ENCODE peak calls at places on chromosome 14, in six cellular contexts. V, W, Q, M, S and U are unnamed samples. For H3K27me3 and H3K4me1, the result is how much of the 10 kb centered on the place peaks cover.

GRCh38 chr14:101819251-101819990 is 57.9 kb downstream of the PPP2R5C start:
- DNase-seq in S (no peak), Q (no peak), W (no peak), M (peak), V (no peak), U (no peak)

GRCh38 chr14:84458881-84459280 is 1071.1 kb upstream of the FLRT2 start:
- DNase-seq in M (no peak), Q (no peak), V (no peak), S (peak), W (no peak), U (no peak)

GRCh38 chr14:44530482-44530881 is 23.4 kb upstream of the FSCB start:
- DNase-seq in S (no peak), M (no peak), V (no peak), Q (no peak), W (no peak), U (no peak)

GRCh38 chr14:102532204-102532658 is 22.7 kb upstream of the ANKRD9 start:
- DNase-seq in Q (no peak), V (no peak), W (no peak), S (no peak), M (no peak), U (no peak)

GRCh38 chr14:47948981-47949380 is 273.6 kb upstream of the MDGA2 start:
- DNase-seq in S (no peak), Q (no peak), W (no peak), M (no peak), V (no peak), U (no peak)

GRCh38 chr14:91228112-91229004 is 16.1 kb downstream of the GPR68 start:
- DNase-seq in S (no peak), W (peak), M (peak), V (peak), Q (no peak), U (no peak)

GRCh38 chr14:23056257-23056955 is 914 bp downstream of the CDH24 start:
- DNase-seq in W (peak), S (peak), M (peak), V (no peak), Q (peak), U (peak)

GRCh38 chr14:77607741-77608302 is 8.6 kb downstream of the SPTLC2 start:
- DNase-seq in Q (peak), S (no peak), W (no peak), V (no peak), M (no peak), U (no peak)

GRCh38 chr14:88535149-88535548 is 19.7 kb downstream of the PTPN21 start:
- DNase-seq in M (no peak), V (no peak), S (no peak), W (no peak), Q (no peak), U (no peak)

GRCh38 chr14:87873741-87874140 is 119.2 kb downstream of the GALC start:
- DNase-seq in Q (no peak), V (no peak), M (no peak), S (no peak), W (no peak), U (no peak)

GRCh38 chr14:92880351-92880750 is 42.6 kb upstream of the CHGA start:
- DNase-seq in Q (no peak), S (no peak), V (no peak), M (no peak), W (no peak), U (no peak)

GRCh38 chr14:34104750-34105397 is 154.0 kb upstream of the EGLN3 start:
- DNase-seq in Q (no peak), M (no peak), W (no peak), V (no peak), S (no peak), U (no peak)

GRCh38 chr14:45990252-45990651 is 661.3 kb downstream of the RPL10L start:
- DNase-seq in M (no peak), W (peak), Q (no peak), V (no peak), S (no peak), U (no peak)

GRCh38 chr14:105204206-105204930 is 23.3 kb upstream of the NUDT14 start:
- DNase-seq in V (no peak), S (peak), W (no peak), Q (peak), M (no peak), U (no peak)

GRCh38 chr14:103391048-103391447 is 5.8 kb downstream of the MARK3 start:
- DNase-seq in V (no peak), W (no peak), S (peak), Q (no peak), M (no peak), U (no peak)

GRCh38 chr14:102764220-102764671 is 13.0 kb upstream of the TRAF3 start:
- DNase-seq in S (peak), M (no peak), V (peak), Q (no peak), W (no peak), U (no peak)

GRCh38 chr14:56552615-56553014 is 27.0 kb upstream of the TMEM260 start:
- DNase-seq in V (no peak), M (no peak), W (no peak), S (no peak), Q (no peak), U (no peak)

GRCh38 chr14:24182110-24182882 is 6.3 kb downstream of the IPO4 start:
- DNase-seq in M (peak), W (no peak), S (no peak), Q (no peak), V (no peak), U (no peak)

GRCh38 chr14:61188936-61189808 is 92.0 kb downstream of the TMEM30B start:
- DNase-seq in S (peak), Q (peak), W (peak), M (no peak), V (no peak), U (peak)

GRCh38 chr14:103056322-103057027 is 874 bp downstream of the CDC42BPB start:
- DNase-seq in S (peak), Q (peak), V (no peak), M (peak), W (peak), U (no peak)

GRCh38 chr14:43677581-43677980 is 829.5 kb downstream of the FSCB start:
- DNase-seq in S (no peak), M (no peak), Q (no peak), W (no peak), V (no peak), U (no peak)

GRCh38 chr14:102484316-102484715 is 25.3 kb downstream of the ANKRD9 start:
- DNase-seq in M (no peak), Q (no peak), V (no peak), S (no peak), W (no peak), U (no peak)

GRCh38 chr14:99203080-99203479 is 68.9 kb downstream of the BCL11B start:
- DNase-seq in W (no peak), Q (no peak), S (no peak), V (no peak), M (no peak), U (no peak)

GRCh38 chr14:75003250-75004027 is 718 bp downstream of the EIF2B2 start:
- DNase-seq in W (no peak), V (no peak), S (no peak), M (no peak), Q (no peak), U (no peak)

GRCh38 chr14:65290830-65291229 is 121.7 kb upstream of the FUT8 start:
- DNase-seq in W (no peak), Q (no peak), M (no peak), V (no peak), S (no peak), U (no peak)

GRCh38 chr14:92461891-92462290 is 51.7 kb upstream of the RIN3 start:
- DNase-seq in W (no peak), V (no peak), S (no peak), Q (no peak), M (no peak), U (no peak)

GRCh38 chr14:75307700-75308379 is 29.2 kb downstream of the FOS start:
- DNase-seq in M (peak), S (peak), Q (peak), W (peak), V (no peak), U (peak)

GRCh38 chr14:90880282-90880681 is 64.1 kb upstream of the TTC7B start:
- DNase-seq in W (no peak), S (no peak), Q (no peak), V (no peak), M (no peak), U (no peak)

GRCh38 chr14:32345311-32345771 is 16.2 kb downstream of the AKAP6 start:
- DNase-seq in V (no peak), W (no peak), Q (no peak), S (no peak), M (no peak), U (no peak)

GRCh38 chr14:92551066-92551841 is 37.7 kb downstream of the RIN3 start:
- DNase-seq in V (peak), S (no peak), M (no peak), W (no peak), Q (no peak), U (no peak)

GRCh38 chr14:89586258-89587127 is 169.5 kb upstream of the FOXN3 start:
- DNase-seq in W (no peak), M (no peak), Q (no peak), V (no peak), S (no peak), U (no peak)

GRCh38 chr14:103341250-103342129 is 7.5 kb downstream of the EIF5 start:
- DNase-seq in W (no peak), S (no peak), Q (no peak), V (no peak), M (no peak), U (no peak)

GRCh38 chr14:80477388-80478160 is 266.3 kb upstream of the DIO2 start:
- DNase-seq in M (no peak), Q (no peak), V (no peak), W (no peak), S (no peak), U (no peak)

GRCh38 chr14:99678198-99678597 is 5.9 kb upstream of the CYP46A1 start:
- DNase-seq in W (no peak), S (no peak), M (no peak), V (no peak), Q (no peak), U (no peak)

GRCh38 chr14:77032483-77032853 is 4.0 kb upstream of the IRF2BPL start:
- DNase-seq in W (no peak), S (no peak), Q (no peak), V (no peak), M (no peak), U (no peak)

GRCh38 chr14:61153436-61153835 is 127.7 kb downstream of the TMEM30B start:
- DNase-seq in S (no peak), Q (no peak), M (no peak), W (no peak), V (no peak), U (no peak)

GRCh38 chr14:77139540-77140342 is 1.9 kb downstream of the ZDHHC22 start:
- DNase-seq in S (no peak), V (no peak), M (peak), W (peak), Q (no peak), U (no peak)

GRCh38 chr14:73472182-73473114 is 14.1 kb upstream of the NUMB start:
- DNase-seq in V (peak), W (peak), M (no peak), S (no peak), Q (no peak), U (peak)

DNA sequence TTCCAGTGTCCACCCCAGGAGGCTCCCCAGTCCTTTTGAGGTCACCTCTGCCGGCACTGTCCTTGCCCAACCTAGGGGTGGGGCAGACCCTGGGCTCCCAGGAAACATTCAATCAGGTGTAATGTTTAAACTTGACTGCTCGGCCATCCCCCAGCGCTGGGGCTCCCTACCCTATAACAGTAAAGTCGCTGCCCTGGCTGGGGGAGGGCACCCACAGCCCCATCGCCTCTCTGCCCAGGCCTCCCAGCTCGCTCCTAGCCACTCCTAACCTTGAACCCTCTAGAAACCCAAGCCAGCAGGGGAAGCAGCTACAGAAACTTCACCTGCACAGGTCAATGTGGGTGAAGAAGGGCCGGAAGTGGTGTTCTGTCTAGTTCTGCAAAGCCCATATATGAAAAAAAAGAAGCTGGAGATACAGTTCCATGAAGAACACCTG is 1.3 kb downstream of the CLMN start:
- DNase-seq in Q (no peak), S (no peak), W (no peak), M (no peak), V (no peak), U (no peak)
- H3K27me3 ChIP-seq in Q (under half), S (under half), W (under half), M (under half), V (under half), U (under half)

DNA sequence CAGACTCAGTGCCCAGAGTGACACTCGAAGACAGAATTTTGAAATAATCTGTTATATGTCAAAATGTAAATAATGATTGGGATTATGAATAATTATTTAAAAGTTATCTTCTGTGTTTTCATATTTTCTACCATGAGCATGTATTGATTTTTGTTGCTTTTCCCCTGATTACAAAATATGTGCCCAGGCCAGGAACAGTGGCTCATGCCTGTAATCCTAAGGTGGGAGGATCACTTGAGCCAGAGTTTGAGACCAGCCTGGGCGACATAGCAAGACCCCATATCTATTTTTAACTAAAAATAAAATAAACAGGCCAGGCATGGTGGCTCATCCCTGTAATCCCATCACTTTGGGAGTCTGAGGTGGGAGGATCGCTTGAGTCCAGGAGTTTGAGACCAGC is 13.5 kb downstream of the PSMA6 start:
- DNase-seq in S (no peak), V (no peak), W (no peak), Q (no peak), M (no peak), U (no peak)
- H3K4me1 ChIP-seq in S (under half), V (under half), W (under half), Q (under half), M (under half), U (under half)

DNA sequence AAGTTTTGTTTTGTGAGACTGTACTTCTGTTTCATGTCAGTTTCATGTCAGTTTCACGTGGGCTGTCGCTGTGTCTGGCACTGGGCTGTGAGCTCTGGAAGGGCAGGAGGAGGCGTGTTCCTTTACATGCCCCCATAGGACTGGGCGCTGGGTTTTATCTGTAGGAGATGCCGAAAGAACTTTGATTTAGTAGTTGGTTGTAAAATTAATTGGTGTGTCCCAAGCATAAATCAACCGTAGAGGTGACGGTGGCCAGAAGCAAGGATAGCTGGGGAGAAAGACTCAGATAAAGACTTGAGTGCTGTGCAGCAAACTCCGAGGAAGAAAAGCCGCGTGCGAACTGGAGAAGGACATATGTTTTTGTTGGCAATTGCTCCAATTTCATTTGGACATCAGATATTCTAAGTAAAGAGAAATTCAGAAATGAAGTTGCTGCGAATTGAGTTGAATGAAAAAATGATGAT is 182.5 kb downstream of the VRK1 start:
- DNase-seq in M (no peak), V (no peak), W (no peak), Q (no peak), S (no peak), U (no peak)
- H3K27ac ChIP-seq in M (no peak), V (no peak), W (no peak), Q (no peak), S (no peak), U (no peak)

GRCh38 chr14:36271939-36272907 is 48.2 kb downstream of the MBIP start:
- DNase-seq in W (no peak), Q (no peak), M (no peak), V (no peak), S (peak), U (no peak)
- H3K27me3 ChIP-seq in W (under half), Q (under half), M (under half), V (under half), S (under half), U (under half)

GRCh38 chr14:35400707-35401421 is 3.7 kb downstream of the NFKBIA start:
- DNase-seq in Q (peak), V (no peak), S (no peak), W (no peak), M (peak), U (no peak)
- H3K4me1 ChIP-seq in Q (under half), V (under half), S (half or more), W (under half), M (half or more), U (under half)

DNA sequence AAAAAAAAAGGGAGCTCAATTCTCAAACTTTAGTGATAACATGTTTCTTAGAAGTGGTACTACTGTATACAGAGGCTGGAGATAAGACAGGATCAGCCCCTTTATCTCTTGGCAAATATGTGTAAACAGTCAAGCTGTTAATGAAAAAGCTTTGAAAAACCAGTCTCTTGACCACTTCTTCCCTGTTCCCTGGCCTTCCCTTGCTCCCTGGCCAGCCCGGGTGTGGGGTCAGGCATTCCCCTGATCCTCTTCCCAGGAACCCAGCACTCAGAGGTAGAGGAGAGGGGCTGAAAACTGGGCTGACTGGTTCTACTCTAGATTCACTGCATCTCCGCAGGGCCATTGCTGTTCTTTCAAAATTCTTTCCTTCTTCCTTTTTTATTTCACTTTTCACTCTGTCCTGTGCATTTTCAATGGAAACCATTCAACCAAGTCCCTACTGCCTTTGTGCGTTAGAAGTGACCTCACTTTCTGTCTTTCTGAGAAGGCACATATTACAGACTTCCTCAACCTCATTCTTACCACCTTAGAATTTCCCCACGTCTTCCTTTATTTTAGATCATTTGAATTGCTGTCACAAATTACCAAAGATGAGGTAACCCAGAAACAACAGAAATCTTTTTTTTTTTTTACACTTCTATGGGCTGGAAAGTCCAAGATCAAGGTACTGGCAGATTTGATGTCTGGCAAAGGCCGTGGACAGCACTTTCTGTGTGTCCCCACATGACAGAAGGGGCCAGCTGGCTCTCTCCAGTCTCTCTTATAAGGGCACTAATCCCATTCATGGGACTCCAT is 5.7 kb downstream of the GNG2 start:
- DNase-seq in W (no peak), M (no peak), Q (no peak), S (no peak), V (no peak), U (no peak)
- H3K27ac ChIP-seq in W (no peak), M (no peak), Q (no peak), S (no peak), V (peak), U (no peak)

GRCh38 chr14:100710391-100711116 is 16.1 kb upstream of the DLK1 start:
- DNase-seq in M (no peak), S (no peak), W (no peak), Q (no peak), V (no peak), U (no peak)
- H3K27me3 ChIP-seq in M (under half), S (under half), W (under half), Q (under half), V (under half), U (under half)

DNA sequence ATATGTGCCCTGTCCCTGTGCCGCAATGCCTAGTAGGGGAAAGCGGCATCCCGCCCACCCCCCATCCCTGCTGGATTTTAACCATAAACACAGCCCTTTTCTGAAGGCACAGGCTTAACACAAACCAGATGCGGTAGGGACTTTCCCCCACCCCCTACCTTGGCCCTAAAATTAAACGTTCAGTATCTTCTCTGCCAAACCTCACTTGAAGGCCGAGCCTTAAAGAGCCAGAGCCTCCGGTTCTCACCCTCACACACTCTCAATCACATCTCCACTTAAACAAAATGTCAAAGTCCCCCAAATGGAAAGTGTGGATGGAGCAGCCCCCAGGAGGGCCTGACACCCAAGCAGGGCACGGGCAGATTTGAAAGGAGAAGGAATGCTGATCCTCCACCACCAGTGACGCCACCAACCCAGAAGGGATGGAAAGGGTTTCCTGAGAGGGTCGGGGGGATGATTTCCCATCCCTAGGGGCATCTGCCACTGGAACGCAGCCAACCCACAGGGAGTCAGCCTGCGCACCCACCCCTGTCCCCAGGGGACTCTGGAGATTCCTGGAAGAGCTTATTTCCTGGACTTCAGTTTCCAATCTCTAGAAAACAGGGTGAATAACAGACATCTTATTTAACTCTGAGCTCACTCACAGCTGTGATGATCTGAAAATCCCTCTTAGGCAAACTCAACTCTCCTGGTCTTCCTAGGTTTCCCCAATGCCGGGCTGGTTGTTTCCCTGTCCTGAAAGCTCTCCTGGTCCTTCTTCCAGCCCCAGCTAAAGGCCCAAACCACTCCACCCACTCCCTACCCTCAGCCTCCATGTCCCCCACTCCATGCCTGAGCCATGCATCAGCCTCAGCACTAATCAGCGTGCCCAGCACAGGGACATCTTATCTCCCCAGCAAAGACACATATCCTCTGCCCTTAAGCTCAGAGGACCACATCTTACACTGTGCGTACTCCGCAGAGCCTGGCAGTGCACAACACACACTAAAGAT is 26.3 kb downstream of the ACTN1 start:
- DNase-seq in V (no peak), Q (no peak), M (peak), S (no peak), W (no peak), U (no peak)
- H3K4me1 ChIP-seq in V (under half), Q (under half), M (under half), S (half or more), W (under half), U (under half)